ENCODE peak calls at places on chromosomes 12 and 14, in four cellular contexts. B is AG10803, I is heart left ventricle, A is fibroblast of villous mesenchyme. U is an unnamed sample.

GRCh38 chr14:23694085-23694975 is 58.2 kb downstream of the DHRS2 start:
- DNase-seq in B (peak), I (peak), A (peak), U (no peak)

GRCh38 chr12:2967651-2968050 is 8.5 kb downstream of the TEAD4 start:
- DNase-seq in B (no peak), I (no peak), A (peak), U (no peak)

GRCh38 chr14:53146739-53147138 is 6.4 kb downstream of the DDHD1 start:
- DNase-seq in B (no peak), I (no peak), A (peak), U (no peak)

GRCh38 chr12:81800298-81801148 is 41.4 kb upstream of the PPFIA2 start:
- DNase-seq in B (no peak), I (no peak), A (peak), U (no peak)

GRCh38 chr12:105223884-105224283 is 12.1 kb downstream of the APPL2 start:
- DNase-seq in B (no peak), I (no peak), A (no peak), U (no peak)

GRCh38 chr12:15636060-15636890 is 152.9 kb downstream of the EPS8 start:
- DNase-seq in B (no peak), I (no peak), A (no peak), U (no peak)

GRCh38 chr14:20668969-20669368 is 15.4 kb upstream of the RNASE4 start:
- DNase-seq in B (no peak), I (no peak), A (no peak), U (no peak)

GRCh38 chr12:28063355-28063885 is 90.9 kb upstream of the PTHLH start:
- DNase-seq in B (no peak), I (no peak), A (no peak), U (no peak)

GRCh38 chr14:96660667-96661066 is 136.5 kb upstream of the VRK1 start:
- DNase-seq in B (no peak), I (no peak), A (no peak), U (no peak)

GRCh38 chr14:34043627-34044372 is 92.9 kb upstream of the EGLN3 start:
- DNase-seq in B (no peak), I (no peak), A (no peak), U (peak)

GRCh38 chr12:10721654-10722501 is 1.2 kb downstream of the YBX3 start:
- DNase-seq in B (peak), I (peak), A (peak), U (peak)

GRCh38 chr14:104870368-104871144 is 5.5 kb downstream of the CEP170B start:
- DNase-seq in B (no peak), I (no peak), A (no peak), U (no peak)
- TF ChIP-seq CTCF in B (peak), I (no peak), A (peak), U (peak)

DNA sequence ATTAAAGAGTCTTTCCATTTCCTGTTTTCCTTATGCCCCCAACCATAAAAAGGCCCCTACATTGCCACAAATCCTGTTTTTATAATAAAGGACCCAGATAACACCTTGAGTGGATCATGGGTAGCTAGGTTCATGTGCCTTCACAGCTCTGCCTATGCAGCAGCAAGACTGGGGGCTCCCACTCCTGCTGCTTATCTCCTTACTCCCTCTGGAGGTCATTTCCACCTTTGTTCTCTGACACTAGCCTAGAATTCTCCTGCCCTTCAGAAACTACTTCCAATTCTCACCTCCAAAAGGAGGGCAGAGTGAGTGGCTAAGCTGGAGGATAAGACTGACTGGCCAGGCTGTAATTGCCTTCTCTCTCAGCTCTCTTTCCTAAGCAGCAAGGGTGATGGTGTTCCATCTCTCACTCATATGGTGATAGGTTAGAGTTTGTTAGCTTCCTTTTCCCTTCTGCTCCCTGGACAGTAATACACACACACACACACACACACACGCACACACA is 20.0 kb upstream of the STAC3 start:
- DNase-seq in B (no peak), I (no peak), A (no peak), U (no peak)
- TF ChIP-seq CTCF in B (no peak), I (no peak), A (no peak), U (no peak)

DNA sequence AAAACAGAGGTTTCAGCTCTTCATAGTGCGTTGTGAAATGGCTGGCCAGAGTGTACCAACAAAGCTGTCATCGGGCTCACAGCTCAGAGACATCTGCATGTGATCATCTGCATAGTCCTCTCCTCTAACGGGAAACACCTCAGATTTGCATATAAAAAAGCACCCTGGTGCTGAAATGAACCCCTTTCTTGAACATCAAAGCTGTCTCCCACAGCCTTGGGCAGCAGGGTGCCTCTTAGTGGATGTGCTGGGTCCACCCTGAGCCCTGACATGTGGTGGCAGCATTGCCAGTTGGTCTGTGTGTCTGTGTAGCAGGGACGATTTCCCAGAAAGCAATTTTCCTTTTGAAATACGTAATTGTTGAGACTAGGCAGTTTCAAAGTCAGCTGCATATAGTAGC is 14.3 kb upstream of the PAPLN start:
- DNase-seq in B (peak), I (no peak), A (peak), U (no peak)
- TF ChIP-seq CTCF in B (no peak), I (no peak), A (no peak), U (peak)

DNA sequence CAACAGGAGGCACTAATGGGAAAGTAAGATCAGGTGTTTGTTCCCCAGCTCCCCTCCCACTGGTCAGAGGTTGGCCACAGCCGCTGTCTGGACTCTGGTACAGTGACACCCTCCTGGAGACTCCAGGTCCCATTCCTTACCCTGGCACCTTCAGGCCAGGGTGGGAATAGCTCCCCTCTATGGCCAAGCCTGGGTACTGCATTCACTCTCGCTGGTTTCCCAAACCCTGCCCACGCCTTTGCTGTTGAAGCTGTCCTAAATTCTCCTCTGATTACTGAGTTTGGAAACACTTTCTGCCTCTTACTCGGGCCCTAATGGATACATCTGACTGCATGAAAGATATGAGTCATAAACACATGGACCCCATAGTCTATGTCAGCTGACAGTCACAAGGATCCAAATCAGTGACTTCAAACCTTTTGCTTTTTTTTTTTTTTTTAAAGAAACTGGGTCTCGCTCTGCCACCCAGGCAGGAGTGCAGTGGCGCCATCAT is 17.9 kb downstream of the HRK start:
- DNase-seq in B (peak), I (no peak), A (peak), U (no peak)
- TF ChIP-seq CTCF in B (peak), I (peak), A (peak), U (peak)

DNA sequence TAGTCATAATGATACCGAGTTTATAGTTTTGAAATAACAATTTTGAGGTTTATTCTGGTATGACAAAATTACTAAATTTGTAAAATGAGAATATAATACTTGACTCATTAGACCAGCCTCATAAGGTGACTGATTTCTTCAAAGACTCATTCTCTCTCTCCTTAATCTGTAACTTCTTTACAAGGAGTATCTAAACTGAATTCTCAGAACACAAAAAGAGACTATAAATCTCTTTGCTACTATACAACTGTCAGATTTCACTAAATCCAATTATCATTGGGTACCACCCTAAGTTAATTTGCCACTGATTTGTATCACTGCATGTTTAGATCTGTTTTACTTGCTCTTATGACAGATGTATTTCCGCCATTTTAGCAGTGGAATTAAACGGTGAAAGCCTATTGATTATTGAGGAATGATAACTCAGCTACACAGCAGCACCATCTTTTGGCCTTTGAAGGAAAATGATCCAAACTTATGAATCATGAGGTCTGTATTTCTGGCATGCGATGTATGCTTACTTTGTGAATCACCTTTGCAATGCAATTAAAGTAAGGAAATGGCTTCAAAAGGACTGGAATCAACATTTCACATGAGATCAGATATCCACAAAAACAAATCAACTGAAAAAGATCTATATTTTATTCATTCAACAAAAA is 161.2 kb downstream of the RERGL start:
- DNase-seq in B (peak), I (no peak), A (no peak), U (no peak)
- TF ChIP-seq CTCF in B (peak), I (no peak), A (no peak), U (no peak)

GRCh38 chr12:14418526-14418925 is 53.0 kb downstream of the ATF7IP start:
- DNase-seq in B (peak), I (no peak), A (no peak), U (no peak)
- TF ChIP-seq CTCF in B (peak), I (peak), A (peak), U (no peak)

U was measured in GM13977.